ENCODE peak calls at places on chromosomes 13 and 19, in five cellular contexts. R is body of pancreas, F is aorta, Q is ascending aorta, O is mammary epithelial cell. I is an unnamed sample. For H3K4me1, the result is how much of the 10 kb centered on the place peaks cover.

GRCh38 chr13:32881074-32881791 is 135.0 kb upstream of the KL start:
- DNase-seq in Q (no peak), F (no peak), O (peak), R (no peak), I (no peak)

GRCh38 chr13:113746143-113746525 is 12.9 kb upstream of the TMEM255B start:
- DNase-seq in O (no peak), R (peak), Q (no peak), F (no peak), I (no peak)

GRCh38 chr13:34145061-34145460 is 327.1 kb downstream of the RFC3 start:
- DNase-seq in O (no peak), Q (no peak), F (no peak), R (no peak), I (no peak)

GRCh38 chr19:55305491-55305890 is 19.6 kb downstream of the TMEM150B start:
- DNase-seq in O (peak), R (peak), F (no peak), Q (no peak), I (no peak)

GRCh38 chr13:27280009-27280646 is 9.5 kb downstream of the RASL11A start:
- DNase-seq in R (no peak), O (no peak), F (no peak), Q (no peak), I (no peak)

GRCh38 chr13:112106467-112107141 is 39.7 kb downstream of the SOX1 start:
- DNase-seq in Q (no peak), R (no peak), O (no peak), F (peak), I (no peak)

GRCh38 chr13:46211116-46211515 is 612 bp upstream of the LRRC63 start:
- DNase-seq in Q (no peak), F (no peak), O (no peak), R (no peak), I (no peak)

GRCh38 chr19:40689339-40690049 is 957 bp downstream of the NUMBL start:
- DNase-seq in Q (no peak), O (no peak), F (no peak), R (no peak), I (peak)

GRCh38 chr13:73428137-73428536 is 369.3 kb downstream of the KLF5 start:
- DNase-seq in Q (no peak), R (no peak), F (no peak), O (peak), I (no peak)

GRCh38 chr13:42218576-42218975 is 53.4 kb upstream of the AKAP11 start:
- DNase-seq in R (no peak), F (no peak), O (peak), Q (no peak), I (no peak)

GRCh38 chr19:19406878-19407639 is 1.6 kb downstream of the GATAD2A start:
- DNase-seq in O (peak), Q (no peak), R (peak), F (no peak), I (no peak)

GRCh38 chr13:110925023-110925608 is 10.2 kb upstream of the ANKRD10 start:
- DNase-seq in F (no peak), Q (no peak), R (no peak), O (no peak), I (no peak)

GRCh38 chr19:52987221-52987620 is 24.5 kb upstream of the ZNF816 start:
- DNase-seq in Q (no peak), F (no peak), R (no peak), O (no peak), I (no peak)

GRCh38 chr19:41939861-41940442 is 11.7 kb upstream of the ERFL start:
- DNase-seq in F (no peak), O (no peak), Q (no peak), R (no peak), I (no peak)

GRCh38 chr13:112341976-112342735 is 34.0 kb upstream of the SPACA7 start:
- DNase-seq in O (no peak), F (no peak), Q (no peak), R (no peak), I (peak)

GRCh38 chr13:36887758-36888521 is 32.1 kb downstream of the SMAD9 start:
- DNase-seq in R (no peak), Q (no peak), O (no peak), F (no peak), I (no peak)

GRCh38 chr19:33040994-33041827 is 23.5 kb downstream of the RHPN2 start:
- DNase-seq in R (peak), Q (no peak), O (peak), F (no peak), I (no peak)

GRCh38 chr19:32287811-32288227 is 57.6 kb upstream of the ZNF507 start:
- DNase-seq in O (peak), Q (peak), F (peak), R (peak), I (peak)

GRCh38 chr19:21202865-21203494 is 61.1 kb downstream of the ZNF431 start:
- DNase-seq in Q (no peak), F (no peak), O (peak), R (peak), I (no peak)

GRCh38 chr13:67438465-67438864 is 208.3 kb upstream of the PCDH9 start:
- DNase-seq in R (no peak), F (no peak), O (no peak), Q (no peak), I (no peak)

GRCh38 chr13:100542546-100543156 is 45.9 kb downstream of the GGACT start:
- DNase-seq in Q (no peak), O (peak), F (no peak), R (no peak), I (no peak)

GRCh38 chr13:71525004-71525403 is 342.0 kb downstream of the DACH1 start:
- DNase-seq in R (no peak), F (no peak), O (no peak), Q (no peak), I (no peak)

GRCh38 chr13:95882121-95882520 is 171.1 kb downstream of the UGGT2 start:
- DNase-seq in F (no peak), R (peak), Q (no peak), O (no peak), I (no peak)

GRCh38 chr19:10271543-10272086 is 695 bp downstream of the ICAM1 start:
- DNase-seq in Q (no peak), R (no peak), F (no peak), O (no peak), I (no peak)

GRCh38 chr13:72638059-72638815 is 89.2 kb downstream of the MZT1 start:
- DNase-seq in O (peak), R (no peak), F (no peak), Q (no peak), I (no peak)

GRCh38 chr13:102682727-102683126 is 12.1 kb downstream of the METTL21C start:
- DNase-seq in Q (no peak), R (no peak), F (no peak), O (no peak), I (no peak)

GRCh38 chr19:47671499-47671898 is 41.7 kb upstream of the EHD2 start:
- DNase-seq in Q (no peak), R (no peak), F (no peak), O (no peak), I (no peak)

GRCh38 chr19:708154-709141 is at the start of gene PALM:
- DNase-seq in R (no peak), Q (no peak), O (no peak), F (no peak), I (no peak)
- H3K27ac ChIP-seq in R (no peak), Q (peak), O (no peak), F (no peak), I (peak)

GRCh38 chr19:39133431-39134270 is 8.1 kb downstream of the PAK4 start:
- DNase-seq in R (peak), F (no peak), O (no peak), Q (no peak), I (no peak)
- H3K4me1 ChIP-seq in R (half or more), F (under half), O (under half), Q (under half), I (under half)

DNA sequence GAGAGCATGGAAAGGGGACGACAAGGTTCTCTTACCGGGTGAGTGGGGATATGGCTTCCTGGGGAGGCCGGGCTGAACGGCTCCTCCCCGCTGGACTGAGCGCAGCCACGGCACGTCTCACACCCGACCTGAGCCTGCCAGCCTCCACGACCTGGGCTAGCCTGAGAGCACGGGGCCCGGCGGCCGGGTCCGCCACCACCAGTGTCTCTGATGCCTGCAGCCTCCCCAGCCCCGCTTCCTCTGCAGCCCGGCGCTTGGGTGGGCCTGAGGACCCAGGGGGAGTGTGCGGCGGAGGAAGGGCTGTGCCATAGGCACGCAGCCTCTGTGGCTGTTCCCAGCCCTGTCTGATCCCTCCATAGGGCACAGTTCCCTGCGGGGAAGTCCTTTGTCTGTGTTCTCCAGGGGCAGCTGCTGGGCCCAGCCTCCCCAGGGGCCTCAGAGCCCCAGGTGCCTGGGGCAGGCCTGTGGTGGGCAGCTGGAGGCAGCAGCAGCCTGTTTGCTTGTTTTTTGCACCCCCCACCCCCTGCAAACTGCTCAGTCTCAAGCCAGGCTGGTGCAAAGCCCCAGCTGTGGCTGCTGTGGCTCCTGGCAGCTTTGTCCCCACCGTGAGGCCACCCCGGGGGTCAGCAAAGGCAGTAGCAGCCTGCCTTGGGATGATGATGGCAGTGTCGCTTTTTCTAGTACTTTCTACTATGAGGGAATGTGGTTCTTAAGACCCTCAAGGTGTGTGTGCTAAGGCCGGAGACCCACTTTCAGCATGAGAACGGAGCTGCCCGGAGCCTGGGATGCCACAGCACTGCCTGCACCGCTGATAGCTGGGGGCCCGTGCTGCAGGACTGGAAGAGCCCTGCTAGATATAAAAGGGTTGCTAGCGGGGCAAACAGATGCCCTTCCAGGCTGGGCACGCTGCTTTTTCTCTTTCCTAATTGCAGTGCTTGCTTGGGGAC is 14.8 kb downstream of the PLIN4 start:
- DNase-seq in F (no peak), O (no peak), Q (no peak), R (no peak), I (no peak)
- H3K27ac ChIP-seq in F (no peak), O (no peak), Q (no peak), R (no peak), I (no peak)

GRCh38 chr19:35595928-35596327 is 10.0 kb downstream of the PMIS2 start:
- DNase-seq in O (no peak), R (no peak), Q (no peak), F (no peak), I (no peak)

GRCh38 chr19:35596366-35596999 is 10.5 kb downstream of the PMIS2 start:
- DNase-seq in R (no peak), Q (no peak), O (no peak), F (peak), I (no peak)

GRCh38 chr19:35590875-35591274 is 4.9 kb downstream of the PMIS2 start:
- DNase-seq in O (no peak), R (no peak), Q (no peak), F (no peak), I (no peak)

GRCh38 chr19:35587326-35587725 is 1.4 kb downstream of the PMIS2 start:
- DNase-seq in F (no peak), R (no peak), O (no peak), Q (no peak), I (no peak)

GRCh38 chr19:35592226-35592625 is 6.3 kb downstream of the PMIS2 start:
- DNase-seq in Q (no peak), F (no peak), O (peak), R (peak), I (no peak)
- H3K4me1 ChIP-seq in Q (under half), F (under half), O (under half), R (under half), I (under half)